ENCODE peak calls at places on chromosomes 6 and 20, in four cellular contexts. One of them, this sample, is unnamed.

GRCh38 chr20:4896971-4897497 is 104.3 kb downstream of the SLC23A2 start:
- DNase-seq in H1: no peak
- DNase-seq in HepG2: no peak
- DNase-seq in K562: peak
- DNase-seq in this sample: no peak

GRCh38 chr6:163748886-163749285 is 334.4 kb downstream of the QKI start:
- DNase-seq in H1: no peak
- DNase-seq in HepG2: no peak
- DNase-seq in K562: no peak
- DNase-seq in this sample: no peak

GRCh38 chr6:15036690-15037245 is 209.1 kb upstream of the JARID2 start:
- DNase-seq in H1: no peak
- DNase-seq in HepG2: peak
- DNase-seq in K562: peak
- DNase-seq in this sample: no peak

GRCh38 chr6:93900142-93900541 is 480.8 kb upstream of the EPHA7 start:
- DNase-seq in H1: no peak
- DNase-seq in HepG2: no peak
- DNase-seq in K562: no peak
- DNase-seq in this sample: no peak

GRCh38 chr6:1619666-1620503 is 10.2 kb downstream of the FOXC1 start:
- DNase-seq in H1: no peak
- DNase-seq in HepG2: no peak
- DNase-seq in K562: no peak
- DNase-seq in this sample: no peak

GRCh38 chr20:64101731-64102621 is 5.4 kb downstream of the NPBWR2 start:
- DNase-seq in H1: no peak
- DNase-seq in HepG2: no peak
- DNase-seq in K562: peak
- DNase-seq in this sample: no peak

GRCh38 chr6:36419295-36419694 is 23.4 kb downstream of the PXT1 start:
- DNase-seq in H1: no peak
- DNase-seq in HepG2: no peak
- DNase-seq in K562: no peak
- DNase-seq in this sample: no peak

GRCh38 chr6:6348251-6348650 is 27.8 kb upstream of the F13A1 start:
- DNase-seq in H1: no peak
- DNase-seq in HepG2: no peak
- DNase-seq in K562: no peak
- DNase-seq in this sample: no peak

GRCh38 chr6:37027811-37028469 is 22.5 kb downstream of the FGD2 start:
- DNase-seq in H1: no peak
- DNase-seq in HepG2: no peak
- DNase-seq in K562: no peak
- DNase-seq in this sample: no peak

GRCh38 chr20:53738039-53738944 is 144.7 kb upstream of the ZNF217 start:
- DNase-seq in H1: peak
- DNase-seq in HepG2: peak
- DNase-seq in K562: peak
- DNase-seq in this sample: no peak

GRCh38 chr20:31410011-31410410 is 4.0 kb upstream of the DEFB121 start:
- DNase-seq in H1: no peak
- DNase-seq in HepG2: no peak
- DNase-seq in K562: no peak
- DNase-seq in this sample: no peak

GRCh38 chr20:31403886-31404285 is 2.1 kb downstream of the DEFB121 start:
- DNase-seq in H1: no peak
- DNase-seq in HepG2: no peak
- DNase-seq in K562: no peak
- DNase-seq in this sample: no peak

DNA sequence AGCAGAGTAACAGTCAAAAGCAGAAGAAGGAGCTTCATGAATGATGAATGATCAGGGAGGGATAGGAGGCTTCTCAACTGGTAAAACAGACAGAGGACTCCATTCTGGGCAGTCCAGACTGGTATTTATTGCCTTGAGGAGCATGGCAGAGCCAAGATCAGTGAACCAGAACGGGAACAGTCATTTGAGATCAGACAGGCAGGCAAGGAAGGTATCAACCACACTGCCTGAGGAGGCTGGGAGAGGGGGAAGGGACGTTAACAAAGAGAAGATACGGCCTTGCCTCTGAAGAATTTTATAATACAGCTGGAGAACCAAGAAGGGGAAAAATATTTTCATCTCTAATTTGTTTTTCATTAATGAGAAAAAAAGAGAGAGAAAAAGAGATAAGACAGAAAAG is at the start of gene DEFB121:
- DNase-seq in H1: no peak
- DNase-seq in HepG2: no peak
- DNase-seq in K562: no peak
- DNase-seq in this sample: no peak
- TF ChIP-seq CBX5 in H1: no peak
- TF ChIP-seq CBX5 in HepG2: no peak
- TF ChIP-seq CBX5 in K562: no peak
- TF ChIP-seq CBX5 in this sample: no peak

DNA sequence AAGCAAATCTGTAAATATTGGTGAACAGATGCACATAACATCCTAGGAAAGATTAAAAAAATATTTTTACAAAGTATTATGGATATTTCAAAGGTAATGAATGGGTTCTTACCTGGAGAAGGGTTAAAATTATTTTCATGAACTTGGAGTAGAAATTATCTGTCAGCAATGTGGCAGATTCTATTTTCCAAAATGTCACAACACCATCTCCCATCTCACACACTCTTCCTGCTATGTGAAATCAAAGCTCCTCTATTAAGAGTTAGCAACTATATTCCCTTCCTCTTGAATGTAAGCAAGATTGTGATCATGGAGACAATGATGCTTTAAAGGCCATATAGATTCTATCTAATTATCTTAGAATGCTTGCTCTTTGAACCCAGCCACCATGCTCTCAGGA is 304.5 kb downstream of the EYS start:
- DNase-seq in H1: no peak
- DNase-seq in HepG2: no peak
- DNase-seq in K562: no peak
- DNase-seq in this sample: no peak
- TF ChIP-seq CBX5 in H1: no peak
- TF ChIP-seq CBX5 in HepG2: no peak
- TF ChIP-seq CBX5 in K562: no peak
- TF ChIP-seq CBX5 in this sample: no peak

GRCh38 chr20:45998337-45998736 is 10.4 kb upstream of the MMP9 start:
- DNase-seq in H1: no peak
- DNase-seq in HepG2: no peak
- DNase-seq in K562: no peak
- DNase-seq in this sample: no peak

GRCh38 chr20:45999908-46000570 is 8.7 kb upstream of the MMP9 start:
- DNase-seq in H1: no peak
- DNase-seq in HepG2: no peak
- DNase-seq in K562: no peak
- DNase-seq in this sample: no peak

GRCh38 chr20:45997187-45997586 is 11.5 kb upstream of the MMP9 start:
- DNase-seq in H1: no peak
- DNase-seq in HepG2: no peak
- DNase-seq in K562: no peak
- DNase-seq in this sample: no peak

GRCh38 chr20:46000571-46001145 is 8.1 kb upstream of the MMP9 start:
- DNase-seq in H1: no peak
- DNase-seq in HepG2: no peak
- DNase-seq in K562: no peak
- DNase-seq in this sample: no peak

GRCh38 chr20:45998761-45999160 is 9.9 kb upstream of the MMP9 start:
- DNase-seq in H1: no peak
- DNase-seq in HepG2: no peak
- DNase-seq in K562: no peak
- DNase-seq in this sample: no peak
- TF ChIP-seq CBX5 in H1: no peak
- TF ChIP-seq CBX5 in HepG2: no peak
- TF ChIP-seq CBX5 in K562: no peak
- TF ChIP-seq CBX5 in this sample: no peak

DNA sequence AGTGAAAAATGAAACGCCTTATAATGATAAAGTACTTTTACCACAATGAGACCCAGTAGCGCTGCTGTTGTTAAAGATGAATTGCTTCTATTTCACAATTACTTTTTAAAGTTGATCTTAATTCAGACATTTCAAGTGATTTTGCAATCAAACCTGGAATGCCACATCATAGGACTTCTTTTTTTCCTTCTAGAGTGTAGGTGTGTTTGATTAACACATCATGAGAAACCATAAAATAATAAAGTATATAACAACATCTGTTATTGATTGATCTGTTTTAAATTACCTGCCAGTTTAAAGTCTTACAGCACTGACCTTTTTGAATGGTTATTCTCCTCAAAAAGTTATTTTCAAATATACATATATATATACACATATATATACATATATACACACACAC is 38.6 kb downstream of the HEBP2 start:
- DNase-seq in H1: no peak
- DNase-seq in HepG2: no peak
- DNase-seq in K562: no peak
- DNase-seq in this sample: no peak
- TF ChIP-seq CBX5 in H1: no peak
- TF ChIP-seq CBX5 in HepG2: no peak
- TF ChIP-seq CBX5 in K562: no peak
- TF ChIP-seq CBX5 in this sample: no peak

GRCh38 chr6:21691685-21692346 is 98.3 kb downstream of the SOX4 start:
- DNase-seq in H1: no peak
- DNase-seq in HepG2: no peak
- DNase-seq in K562: no peak
- DNase-seq in this sample: no peak
- TF ChIP-seq CBX5 in H1: no peak
- TF ChIP-seq CBX5 in HepG2: no peak
- TF ChIP-seq CBX5 in K562: no peak
- TF ChIP-seq CBX5 in this sample: no peak